ENCODE peak calls at places on chromosome 9, in eight cellular contexts. R is GM23338, L is choroid plexus epithelial cell, H is fibroblast of pulmonary artery, P is mucosa of descending colon, Q is heart left ventricle, Z is sigmoid colon, A is cardiac fibroblast. Y is an unnamed sample.

GRCh38 chr9:70883056-70883455 is 238.4 kb downstream of the TRPM3 start:
- DNase-seq in Q (no peak), R (no peak), H (peak), A (no peak), Z (no peak), P (no peak), L (peak), Y (no peak)

GRCh38 chr9:102398205-102398604 is 596.9 kb upstream of the CYLC2 start:
- DNase-seq in R (no peak), H (no peak), P (no peak), Z (no peak), L (no peak), Q (no peak), A (no peak), Y (no peak)

GRCh38 chr9:87382902-87383301 is 114.8 kb upstream of the DAPK1 start:
- DNase-seq in Q (no peak), H (peak), R (no peak), L (peak), A (peak), P (no peak), Z (no peak), Y (no peak)

GRCh38 chr9:87554177-87554940 is 56.7 kb downstream of the DAPK1 start:
- DNase-seq in Z (no peak), A (no peak), P (no peak), L (no peak), R (peak), H (no peak), Q (no peak), Y (no peak)

GRCh38 chr9:28471261-28471660 is 898.0 kb upstream of the C9orf72 start:
- DNase-seq in P (no peak), A (no peak), H (no peak), R (no peak), Q (no peak), L (no peak), Z (no peak), Y (no peak)

GRCh38 chr9:93136011-93136440 is 2.0 kb upstream of the NINJ1 start:
- DNase-seq in R (no peak), Z (peak), L (peak), H (peak), A (peak), Q (no peak), P (peak), Y (no peak)

GRCh38 chr9:120916573-120916972 is 10.0 kb downstream of the TRAF1 start:
- DNase-seq in Z (peak), A (peak), L (peak), Q (no peak), P (no peak), R (peak), H (peak), Y (no peak)

GRCh38 chr9:107547772-107548297 is 58.3 kb upstream of the KLF4 start:
- DNase-seq in Z (no peak), L (no peak), A (peak), H (no peak), R (no peak), P (no peak), Q (no peak), Y (no peak)

GRCh38 chr9:133088756-133089155 is 27.0 kb downstream of the CEL start:
- DNase-seq in H (no peak), A (no peak), Z (no peak), L (no peak), R (no peak), P (no peak), Q (no peak), Y (no peak)

GRCh38 chr9:6243746-6244145 is 28.1 kb downstream of the IL33 start:
- DNase-seq in P (no peak), R (no peak), A (no peak), Z (no peak), H (no peak), Q (no peak), L (peak), Y (peak)

GRCh38 chr9:30722065-30722464 is 1662.4 kb upstream of the ACO1 start:
- DNase-seq in Z (no peak), P (no peak), R (no peak), Q (no peak), L (no peak), H (no peak), A (no peak), Y (no peak)

GRCh38 chr9:81906656-81907055 is 21.6 kb upstream of the SPATA31D4 start:
- DNase-seq in A (peak), H (peak), R (no peak), P (no peak), L (peak), Q (no peak), Z (no peak), Y (no peak)

GRCh38 chr9:95822583-95823431 is 52.7 kb upstream of the ERCC6L2 start:
- DNase-seq in A (peak), R (no peak), H (peak), Q (no peak), P (peak), Z (no peak), L (peak), Y (peak)

GRCh38 chr9:14775917-14776316 is 53.4 kb upstream of the CER1 start:
- DNase-seq in A (no peak), H (no peak), Z (no peak), L (no peak), Q (no peak), P (no peak), R (no peak), Y (no peak)

GRCh38 chr9:91486699-91487497 is 63.3 kb upstream of the NFIL3 start:
- DNase-seq in A (peak), L (peak), Z (no peak), R (no peak), H (peak), P (no peak), Q (peak), Y (no peak)

GRCh38 chr9:83449166-83449565 is 89.0 kb downstream of the FRMD3 start:
- DNase-seq in R (no peak), A (no peak), P (no peak), Q (peak), H (no peak), Z (peak), L (no peak), Y (no peak)

GRCh38 chr9:692636-693459 is 148.6 kb upstream of the DMRT1 start:
- DNase-seq in H (no peak), Q (no peak), P (no peak), R (no peak), L (peak), Z (no peak), A (no peak), Y (no peak)

GRCh38 chr9:83477120-83477519 is 61.1 kb downstream of the FRMD3 start:
- DNase-seq in L (no peak), H (no peak), R (no peak), P (no peak), A (no peak), Z (no peak), Q (no peak), Y (no peak)

GRCh38 chr9:20754556-20754955 is 70.5 kb downstream of the FOCAD start:
- DNase-seq in A (peak), Q (no peak), L (peak), R (no peak), P (no peak), H (peak), Z (no peak), Y (no peak)

GRCh38 chr9:111953444-111953843 is 56.8 kb downstream of the UGCG start:
- DNase-seq in P (no peak), H (no peak), L (no peak), Z (no peak), Q (no peak), A (no peak), R (no peak), Y (no peak)

GRCh38 chr9:115746496-115746895 is 407.1 kb upstream of the PAPPA start:
- DNase-seq in Z (no peak), A (no peak), P (no peak), Q (no peak), R (no peak), L (peak), H (no peak), Y (no peak)

GRCh38 chr9:104871961-104872527 is 55.9 kb downstream of the ABCA1 start:
- DNase-seq in Z (no peak), P (no peak), Q (no peak), R (no peak), A (no peak), H (no peak), L (no peak), Y (no peak)

GRCh38 chr9:112252194-112252593 is 77.1 kb upstream of the SUSD1 start:
- DNase-seq in Q (no peak), R (no peak), L (no peak), Z (no peak), P (no peak), A (no peak), H (no peak), Y (no peak)

GRCh38 chr9:132970306-132971062 is 8.0 kb upstream of the GFI1B start:
- DNase-seq in R (no peak), H (no peak), Q (no peak), P (peak), L (no peak), A (no peak), Z (no peak), Y (no peak)

GRCh38 chr9:87793292-87793691 is 67.4 kb downstream of the CTSL start:
- DNase-seq in H (peak), L (peak), Z (no peak), Q (no peak), A (peak), R (no peak), P (peak), Y (no peak)

GRCh38 chr9:16708638-16709435 is 161.6 kb downstream of the BNC2 start:
- DNase-seq in Q (no peak), A (peak), L (no peak), Z (no peak), H (no peak), R (peak), P (no peak), Y (no peak)

GRCh38 chr9:99255651-99256050 is 33.6 kb downstream of the SEC61B start:
- DNase-seq in Z (no peak), A (no peak), R (no peak), L (no peak), Q (no peak), H (no peak), P (no peak), Y (no peak)

GRCh38 chr9:72888032-72888431 is 64.8 kb downstream of the ALDH1A1 start:
- DNase-seq in Q (no peak), H (no peak), L (no peak), Z (no peak), P (no peak), R (no peak), A (no peak), Y (no peak)

GRCh38 chr9:115263731-115264130 is 145.8 kb upstream of the TNC start:
- DNase-seq in R (no peak), A (peak), H (peak), Z (no peak), L (peak), P (no peak), Q (no peak), Y (no peak)

GRCh38 chr9:16367605-16368424 is 502.7 kb downstream of the BNC2 start:
- DNase-seq in A (no peak), L (no peak), P (no peak), R (no peak), Z (no peak), H (no peak), Q (no peak), Y (no peak)

GRCh38 chr9:83538890-83539238 is 663 bp upstream of the FRMD3 start:
- DNase-seq in A (no peak), P (no peak), H (no peak), Z (no peak), R (peak), Q (no peak), L (no peak), Y (no peak)

GRCh38 chr9:112719696-112720095 is 1.8 kb upstream of the INIP start:
- DNase-seq in H (no peak), A (peak), P (no peak), R (no peak), L (peak), Z (no peak), Q (no peak), Y (no peak)

GRCh38 chr9:130183133-130183762 is 11.0 kb downstream of the NCS1 start:
- DNase-seq in A (peak), P (no peak), H (peak), Z (no peak), R (peak), L (peak), Q (no peak), Y (no peak)

GRCh38 chr9:25742241-25742640 is 64.0 kb upstream of the TUSC1 start:
- DNase-seq in L (no peak), H (no peak), P (no peak), R (no peak), A (no peak), Z (no peak), Q (no peak), Y (no peak)

GRCh38 chr9:80074439-80074838 is 502.7 kb downstream of the TLE4 start:
- DNase-seq in Q (peak), A (no peak), P (no peak), Z (no peak), R (no peak), H (no peak), L (no peak), Y (no peak)

GRCh38 chr9:90142580-90142979 is 500.0 kb downstream of the DIRAS2 start:
- DNase-seq in H (peak), R (peak), A (peak), P (peak), Q (peak), L (peak), Z (no peak), Y (peak)
- TF ChIP-seq CTCF in H (peak), R (peak), A (peak), P (no peak), Q (peak), L (peak), Z (peak), Y (peak)

DNA sequence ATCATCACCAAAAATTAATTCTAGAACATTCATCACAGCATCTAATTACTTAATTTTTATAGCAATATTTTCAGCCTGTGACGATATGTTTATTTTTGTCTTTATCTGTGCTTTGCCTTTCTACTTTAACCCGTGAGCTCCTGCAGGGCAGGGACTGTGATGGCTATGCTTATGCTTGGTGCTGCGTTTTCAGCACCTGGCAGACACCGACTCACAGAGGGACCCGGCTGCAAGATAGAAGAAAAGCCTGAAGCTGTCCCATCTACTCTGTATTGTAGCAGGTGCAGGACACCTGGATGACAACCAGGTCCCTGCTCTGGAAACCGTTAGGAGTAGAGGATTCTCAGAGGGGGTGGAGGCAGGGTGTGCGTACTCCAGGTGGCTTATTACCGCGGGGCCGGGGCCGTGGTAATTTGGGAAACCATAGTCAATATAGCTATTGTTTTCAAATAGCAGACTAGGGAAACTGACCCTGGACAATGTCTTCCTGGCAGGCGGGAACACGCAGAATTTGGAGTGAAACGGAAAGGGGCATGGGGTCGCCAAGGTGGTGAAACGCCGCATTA is 140.2 kb upstream of the PALM2AKAP2 start:
- DNase-seq in Q (no peak), Z (no peak), H (no peak), R (peak), L (no peak), P (no peak), A (no peak), Y (no peak)
- H3K4me3 ChIP-seq in Q (peak), Z (no peak), H (no peak), R (peak), L (no peak), P (no peak), A (peak), Y (no peak)

DNA sequence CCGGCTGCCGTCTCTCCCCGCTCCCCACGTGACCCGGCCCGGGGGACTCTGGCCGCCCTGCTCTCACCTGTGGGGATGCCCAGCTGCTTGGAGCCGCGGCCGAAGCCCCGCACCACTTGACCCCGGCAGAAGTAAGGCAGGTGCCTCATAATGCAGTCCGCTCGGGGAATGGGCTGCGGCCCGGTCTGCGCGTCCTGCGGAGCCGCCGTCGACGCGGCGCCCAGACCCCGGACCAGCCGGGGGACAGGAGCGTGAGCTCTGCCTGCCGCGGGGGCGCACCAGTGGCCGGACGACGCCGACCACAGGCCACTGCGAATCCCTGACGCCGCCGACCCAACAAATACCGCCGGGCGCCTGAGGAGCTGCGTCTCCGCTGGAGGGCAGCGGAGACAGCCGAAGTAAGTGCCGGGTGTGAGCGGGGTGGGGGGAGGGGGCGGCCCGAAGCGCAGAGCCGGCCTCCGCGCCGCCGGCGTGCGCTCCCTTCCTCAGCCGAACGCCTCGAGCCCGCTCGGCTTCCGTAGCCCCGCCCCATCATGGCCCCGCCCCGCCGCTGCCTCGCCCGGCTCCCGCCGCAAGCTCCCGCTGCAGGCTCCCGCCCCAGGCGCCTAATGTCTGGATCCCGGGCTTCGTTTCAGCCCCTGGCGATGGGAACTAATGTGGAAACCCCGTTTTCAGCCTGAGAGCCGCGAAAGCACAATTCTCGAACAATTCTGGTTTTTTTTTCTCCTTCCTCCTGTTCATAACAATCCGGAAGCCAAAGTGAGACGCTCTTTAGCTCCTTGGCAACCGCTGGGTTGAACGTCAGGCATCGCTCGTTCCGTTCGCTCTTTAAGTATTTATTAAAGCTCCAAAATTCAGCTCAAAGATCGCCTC is at the start of gene RFK:
- DNase-seq in Q (peak), A (peak), R (peak), L (peak), H (peak), P (peak), Z (peak), Y (peak)
- TF ChIP-seq CTCF in Q (peak), A (no peak), R (no peak), L (peak), H (peak), P (peak), Z (peak), Y (peak)

GRCh38 chr9:128162215-128163026 is 2.4 kb downstream of the BBLN start:
- DNase-seq in A (peak), L (no peak), H (peak), P (no peak), R (no peak), Z (no peak), Q (no peak), Y (no peak)
- H3K4me3 ChIP-seq in A (no peak), L (no peak), H (no peak), P (no peak), R (no peak), Z (no peak), Q (no peak), Y (no peak)

GRCh38 chr9:137580958-137581331 is 2.2 kb upstream of the DPH7 start:
- DNase-seq in P (no peak), A (no peak), Z (no peak), Q (no peak), H (no peak), L (no peak), R (no peak), Y (no peak)

GRCh38 chr9:137583957-137584356 is 5.2 kb upstream of the DPH7 start:
- DNase-seq in P (no peak), R (no peak), L (no peak), A (no peak), Q (no peak), H (no peak), Z (no peak), Y (no peak)

GRCh38 chr9:137581361-137582285 is 2.9 kb upstream of the DPH7 start:
- DNase-seq in R (no peak), Q (no peak), L (no peak), P (no peak), A (no peak), H (no peak), Z (no peak), Y (no peak)

GRCh38 chr9:137583347-137583746 is 4.6 kb upstream of the DPH7 start:
- DNase-seq in Z (no peak), P (no peak), Q (no peak), H (no peak), L (no peak), A (no peak), R (no peak), Y (no peak)

GRCh38 chr9:137582286-137582860 is 3.6 kb upstream of the DPH7 start:
- DNase-seq in P (no peak), A (peak), Q (no peak), R (peak), L (no peak), Z (no peak), H (peak), Y (no peak)
- TF ChIP-seq CTCF in P (no peak), A (peak), Q (no peak), R (peak), L (peak), Z (no peak), H (peak), Y (no peak)

DNA sequence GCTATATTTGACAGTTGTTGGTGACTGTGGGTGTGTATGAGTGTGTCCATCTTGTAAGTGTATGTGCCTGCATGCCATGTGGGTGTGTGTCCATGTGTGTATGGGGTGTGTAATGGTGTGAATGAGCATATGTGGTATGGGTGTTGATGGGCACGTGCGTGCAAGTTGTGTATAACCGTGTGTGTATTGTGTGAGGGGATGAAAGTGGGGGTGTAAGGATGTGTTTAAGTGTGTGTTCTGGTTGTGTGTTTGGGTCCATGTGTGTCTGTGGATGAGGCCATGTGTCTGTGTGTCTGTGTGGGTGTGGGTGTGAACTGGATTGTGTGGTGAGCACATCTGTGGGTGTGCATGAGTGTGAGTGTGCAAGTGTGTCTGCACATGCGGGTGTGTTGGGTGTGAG is 5.9 kb upstream of the FAM78A start:
- DNase-seq in R (no peak), Z (no peak), L (no peak), A (no peak), Q (no peak), H (no peak), P (no peak), Y (no peak)
- H3K4me3 ChIP-seq in R (peak), Z (no peak), L (no peak), A (no peak), Q (peak), H (no peak), P (no peak), Y (no peak)